ENCODE peak calls at places on chromosome 9, in nine cellular contexts. One of them, this sample, is unnamed.

GRCh38 chr9:13450723-13451122 is 171.2 kb upstream of the MPDZ start:
- DNase-seq in activated T-helper 1 cell treated with anti-CD3 and anti-CD28 coated beads, Interleukin-12 subunit alpha, Interleukin-12 subunit beta, Interleukin-2, Interleukin-4 antibody, amounts not matched to agents 30 ng/mL and 10 ng/mL and 1 ng/mL, durations not matched to agents 14 hours and 24 hours and 36 hours: no peak
- DNase-seq in NCI-H82: no peak
- DNase-seq in stimulated activated CD4-positive, alpha-beta T cell treated with anti-CD3 and anti-CD28 coated beads, Interleukin-2, amount 100 ng/mL, for 24 hours: no peak
- DNase-seq in activated gamma-delta T cell treated with Interleukin-2 at 50 U/mL for 16 hours: no peak
- DNase-seq in NCI-H774: no peak
- DNase-seq in nucleus accumbens: no peak
- DNase-seq in SW480: peak; percentile 41
- DNase-seq in NCI-H2171: no peak
- DNase-seq in this sample: no peak

GRCh38 chr9:90847971-90848370 is 46.4 kb downstream of the SYK start:
- DNase-seq in SW480: no peak
- DNase-seq in nucleus accumbens: no peak
- DNase-seq in NCI-H2171: no peak
- DNase-seq in NCI-H82: no peak
- DNase-seq in stimulated activated CD4-positive, alpha-beta T cell treated with anti-CD3 and anti-CD28 coated beads, Interleukin-2, amount 100 ng/mL, for 24 hours: no peak
- DNase-seq in NCI-H774: no peak
- DNase-seq in activated T-helper 1 cell treated with anti-CD3 and anti-CD28 coated beads, Interleukin-12 subunit alpha, Interleukin-12 subunit beta, Interleukin-2, Interleukin-4 antibody, amounts not matched to agents 30 ng/mL and 10 ng/mL and 1 ng/mL, durations not matched to agents 14 hours and 24 hours and 36 hours: no peak
- DNase-seq in activated gamma-delta T cell treated with Interleukin-2 at 50 U/mL for 16 hours: no peak
- DNase-seq in this sample: no peak

GRCh38 chr9:68560131-68560844 is 19.6 kb upstream of the TMEM252 start:
- DNase-seq in NCI-H82: peak; percentile 60
- DNase-seq in NCI-H774: no peak
- DNase-seq in NCI-H2171: no peak
- DNase-seq in stimulated activated CD4-positive, alpha-beta T cell treated with anti-CD3 and anti-CD28 coated beads, Interleukin-2, amount 100 ng/mL, for 24 hours: peak; percentile 53
- DNase-seq in activated gamma-delta T cell treated with Interleukin-2 at 50 U/mL for 16 hours: peak; percentile 16
- DNase-seq in nucleus accumbens: no peak
- DNase-seq in SW480: no peak
- DNase-seq in activated T-helper 1 cell treated with anti-CD3 and anti-CD28 coated beads, Interleukin-12 subunit alpha, Interleukin-12 subunit beta, Interleukin-2, Interleukin-4 antibody, amounts not matched to agents 30 ng/mL and 10 ng/mL and 1 ng/mL, durations not matched to agents 14 hours and 24 hours and 36 hours: peak; percentile 31
- DNase-seq in this sample: no peak

GRCh38 chr9:98330831-98331230 is 75.4 kb upstream of the TBC1D2 start:
- DNase-seq in NCI-H82: no peak
- DNase-seq in NCI-H2171: no peak
- DNase-seq in NCI-H774: no peak
- DNase-seq in activated T-helper 1 cell treated with anti-CD3 and anti-CD28 coated beads, Interleukin-12 subunit alpha, Interleukin-12 subunit beta, Interleukin-2, Interleukin-4 antibody, amounts not matched to agents 30 ng/mL and 10 ng/mL and 1 ng/mL, durations not matched to agents 14 hours and 24 hours and 36 hours: no peak
- DNase-seq in SW480: no peak
- DNase-seq in stimulated activated CD4-positive, alpha-beta T cell treated with anti-CD3 and anti-CD28 coated beads, Interleukin-2, amount 100 ng/mL, for 24 hours: no peak
- DNase-seq in activated gamma-delta T cell treated with Interleukin-2 at 50 U/mL for 16 hours: no peak
- DNase-seq in nucleus accumbens: no peak
- DNase-seq in this sample: no peak

GRCh38 chr9:129237195-129237611 is 59.1 kb upstream of the IER5L start:
- DNase-seq in NCI-H2171: no peak
- DNase-seq in stimulated activated CD4-positive, alpha-beta T cell treated with anti-CD3 and anti-CD28 coated beads, Interleukin-2, amount 100 ng/mL, for 24 hours: peak; percentile 76
- DNase-seq in activated T-helper 1 cell treated with anti-CD3 and anti-CD28 coated beads, Interleukin-12 subunit alpha, Interleukin-12 subunit beta, Interleukin-2, Interleukin-4 antibody, amounts not matched to agents 30 ng/mL and 10 ng/mL and 1 ng/mL, durations not matched to agents 14 hours and 24 hours and 36 hours: no peak
- DNase-seq in SW480: peak; percentile 65
- DNase-seq in NCI-H82: no peak
- DNase-seq in activated gamma-delta T cell treated with Interleukin-2 at 50 U/mL for 16 hours: peak; percentile 54
- DNase-seq in nucleus accumbens: no peak
- DNase-seq in NCI-H774: no peak
- DNase-seq in this sample: no peak

GRCh38 chr9:73200694-73201432 is 49.2 kb downstream of the ANXA1 start:
- DNase-seq in NCI-H774: peak; percentile 55
- DNase-seq in NCI-H82: peak; percentile 94
- DNase-seq in nucleus accumbens: no peak
- DNase-seq in activated gamma-delta T cell treated with Interleukin-2 at 50 U/mL for 16 hours: no peak
- DNase-seq in SW480: peak; percentile 36
- DNase-seq in activated T-helper 1 cell treated with anti-CD3 and anti-CD28 coated beads, Interleukin-12 subunit alpha, Interleukin-12 subunit beta, Interleukin-2, Interleukin-4 antibody, amounts not matched to agents 30 ng/mL and 10 ng/mL and 1 ng/mL, durations not matched to agents 14 hours and 24 hours and 36 hours: no peak
- DNase-seq in NCI-H2171: peak; percentile 24
- DNase-seq in stimulated activated CD4-positive, alpha-beta T cell treated with anti-CD3 and anti-CD28 coated beads, Interleukin-2, amount 100 ng/mL, for 24 hours: no peak
- DNase-seq in this sample: no peak

GRCh38 chr9:125189011-125189360 is 617 bp downstream of the PPP6C start:
- DNase-seq in NCI-H82: peak; percentile 32
- DNase-seq in stimulated activated CD4-positive, alpha-beta T cell treated with anti-CD3 and anti-CD28 coated beads, Interleukin-2, amount 100 ng/mL, for 24 hours: peak; percentile 42
- DNase-seq in NCI-H2171: no peak
- DNase-seq in NCI-H774: no peak
- DNase-seq in SW480: peak; percentile 20
- DNase-seq in nucleus accumbens: no peak
- DNase-seq in activated T-helper 1 cell treated with anti-CD3 and anti-CD28 coated beads, Interleukin-12 subunit alpha, Interleukin-12 subunit beta, Interleukin-2, Interleukin-4 antibody, amounts not matched to agents 30 ng/mL and 10 ng/mL and 1 ng/mL, durations not matched to agents 14 hours and 24 hours and 36 hours: peak; percentile 27
- DNase-seq in activated gamma-delta T cell treated with Interleukin-2 at 50 U/mL for 16 hours: peak; percentile 25
- DNase-seq in this sample: no peak

GRCh38 chr9:89464991-89465390 is 32.9 kb downstream of the SEMA4D start:
- DNase-seq in NCI-H82: no peak
- DNase-seq in activated gamma-delta T cell treated with Interleukin-2 at 50 U/mL for 16 hours: no peak
- DNase-seq in SW480: no peak
- DNase-seq in stimulated activated CD4-positive, alpha-beta T cell treated with anti-CD3 and anti-CD28 coated beads, Interleukin-2, amount 100 ng/mL, for 24 hours: no peak
- DNase-seq in NCI-H774: no peak
- DNase-seq in nucleus accumbens: no peak
- DNase-seq in activated T-helper 1 cell treated with anti-CD3 and anti-CD28 coated beads, Interleukin-12 subunit alpha, Interleukin-12 subunit beta, Interleukin-2, Interleukin-4 antibody, amounts not matched to agents 30 ng/mL and 10 ng/mL and 1 ng/mL, durations not matched to agents 14 hours and 24 hours and 36 hours: no peak
- DNase-seq in NCI-H2171: no peak
- DNase-seq in this sample: no peak

GRCh38 chr9:37377688-37378612 is 44.5 kb upstream of the GRHPR start:
- DNase-seq in activated T-helper 1 cell treated with anti-CD3 and anti-CD28 coated beads, Interleukin-12 subunit alpha, Interleukin-12 subunit beta, Interleukin-2, Interleukin-4 antibody, amounts not matched to agents 30 ng/mL and 10 ng/mL and 1 ng/mL, durations not matched to agents 14 hours and 24 hours and 36 hours: no peak
- DNase-seq in activated gamma-delta T cell treated with Interleukin-2 at 50 U/mL for 16 hours: no peak
- DNase-seq in SW480: no peak
- DNase-seq in nucleus accumbens: no peak
- DNase-seq in stimulated activated CD4-positive, alpha-beta T cell treated with anti-CD3 and anti-CD28 coated beads, Interleukin-2, amount 100 ng/mL, for 24 hours: no peak
- DNase-seq in NCI-H2171: no peak
- DNase-seq in NCI-H774: no peak
- DNase-seq in NCI-H82: no peak
- DNase-seq in this sample: no peak

GRCh38 chr9:115367780-115368179 is 249.8 kb upstream of the TNC start:
- DNase-seq in nucleus accumbens: no peak
- DNase-seq in NCI-H2171: no peak
- DNase-seq in activated T-helper 1 cell treated with anti-CD3 and anti-CD28 coated beads, Interleukin-12 subunit alpha, Interleukin-12 subunit beta, Interleukin-2, Interleukin-4 antibody, amounts not matched to agents 30 ng/mL and 10 ng/mL and 1 ng/mL, durations not matched to agents 14 hours and 24 hours and 36 hours: no peak
- DNase-seq in stimulated activated CD4-positive, alpha-beta T cell treated with anti-CD3 and anti-CD28 coated beads, Interleukin-2, amount 100 ng/mL, for 24 hours: no peak
- DNase-seq in SW480: no peak
- DNase-seq in NCI-H82: no peak
- DNase-seq in activated gamma-delta T cell treated with Interleukin-2 at 50 U/mL for 16 hours: no peak
- DNase-seq in NCI-H774: no peak
- DNase-seq in this sample: no peak

GRCh38 chr9:134858051-134858841 is 22.4 kb upstream of the FCN2 start:
- DNase-seq in NCI-H774: no peak
- DNase-seq in activated gamma-delta T cell treated with Interleukin-2 at 50 U/mL for 16 hours: peak; percentile 1
- DNase-seq in stimulated activated CD4-positive, alpha-beta T cell treated with anti-CD3 and anti-CD28 coated beads, Interleukin-2, amount 100 ng/mL, for 24 hours: peak; percentile 27
- DNase-seq in NCI-H82: no peak
- DNase-seq in nucleus accumbens: no peak
- DNase-seq in activated T-helper 1 cell treated with anti-CD3 and anti-CD28 coated beads, Interleukin-12 subunit alpha, Interleukin-12 subunit beta, Interleukin-2, Interleukin-4 antibody, amounts not matched to agents 30 ng/mL and 10 ng/mL and 1 ng/mL, durations not matched to agents 14 hours and 24 hours and 36 hours: peak; percentile 8
- DNase-seq in SW480: peak; percentile 48
- DNase-seq in NCI-H2171: no peak
- DNase-seq in this sample: no peak

GRCh38 chr9:70260007-70260443 is 1.2 kb downstream of the SMC5 start:
- DNase-seq in SW480: no peak
- DNase-seq in nucleus accumbens: no peak
- DNase-seq in NCI-H82: no peak
- DNase-seq in activated gamma-delta T cell treated with Interleukin-2 at 50 U/mL for 16 hours: no peak
- DNase-seq in NCI-H2171: no peak
- DNase-seq in activated T-helper 1 cell treated with anti-CD3 and anti-CD28 coated beads, Interleukin-12 subunit alpha, Interleukin-12 subunit beta, Interleukin-2, Interleukin-4 antibody, amounts not matched to agents 30 ng/mL and 10 ng/mL and 1 ng/mL, durations not matched to agents 14 hours and 24 hours and 36 hours: no peak
- DNase-seq in NCI-H774: no peak
- DNase-seq in stimulated activated CD4-positive, alpha-beta T cell treated with anti-CD3 and anti-CD28 coated beads, Interleukin-2, amount 100 ng/mL, for 24 hours: no peak
- DNase-seq in this sample: no peak

GRCh38 chr9:122307036-122307435 is 42.4 kb downstream of the MRRF start:
- DNase-seq in NCI-H2171: no peak
- DNase-seq in SW480: no peak
- DNase-seq in activated gamma-delta T cell treated with Interleukin-2 at 50 U/mL for 16 hours: no peak
- DNase-seq in NCI-H82: no peak
- DNase-seq in stimulated activated CD4-positive, alpha-beta T cell treated with anti-CD3 and anti-CD28 coated beads, Interleukin-2, amount 100 ng/mL, for 24 hours: no peak
- DNase-seq in activated T-helper 1 cell treated with anti-CD3 and anti-CD28 coated beads, Interleukin-12 subunit alpha, Interleukin-12 subunit beta, Interleukin-2, Interleukin-4 antibody, amounts not matched to agents 30 ng/mL and 10 ng/mL and 1 ng/mL, durations not matched to agents 14 hours and 24 hours and 36 hours: no peak
- DNase-seq in NCI-H774: no peak
- DNase-seq in nucleus accumbens: no peak
- DNase-seq in this sample: no peak

GRCh38 chr9:35839926-35840325 is 10.9 kb downstream of the TMEM8B start:
- DNase-seq in activated T-helper 1 cell treated with anti-CD3 and anti-CD28 coated beads, Interleukin-12 subunit alpha, Interleukin-12 subunit beta, Interleukin-2, Interleukin-4 antibody, amounts not matched to agents 30 ng/mL and 10 ng/mL and 1 ng/mL, durations not matched to agents 14 hours and 24 hours and 36 hours: no peak
- DNase-seq in nucleus accumbens: no peak
- DNase-seq in stimulated activated CD4-positive, alpha-beta T cell treated with anti-CD3 and anti-CD28 coated beads, Interleukin-2, amount 100 ng/mL, for 24 hours: no peak
- DNase-seq in NCI-H774: no peak
- DNase-seq in NCI-H2171: no peak
- DNase-seq in NCI-H82: no peak
- DNase-seq in activated gamma-delta T cell treated with Interleukin-2 at 50 U/mL for 16 hours: no peak
- DNase-seq in SW480: no peak
- DNase-seq in this sample: no peak

GRCh38 chr9:89178162-89179120 is at the start of gene SHC3:
- DNase-seq in NCI-H82: peak; percentile 28
- DNase-seq in NCI-H774: no peak
- DNase-seq in activated T-helper 1 cell treated with anti-CD3 and anti-CD28 coated beads, Interleukin-12 subunit alpha, Interleukin-12 subunit beta, Interleukin-2, Interleukin-4 antibody, amounts not matched to agents 30 ng/mL and 10 ng/mL and 1 ng/mL, durations not matched to agents 14 hours and 24 hours and 36 hours: no peak
- DNase-seq in NCI-H2171: no peak
- DNase-seq in stimulated activated CD4-positive, alpha-beta T cell treated with anti-CD3 and anti-CD28 coated beads, Interleukin-2, amount 100 ng/mL, for 24 hours: no peak
- DNase-seq in SW480: no peak
- DNase-seq in activated gamma-delta T cell treated with Interleukin-2 at 50 U/mL for 16 hours: no peak
- DNase-seq in nucleus accumbens: no peak
- DNase-seq in this sample: no peak

GRCh38 chr9:121217609-121218292 is 16.1 kb upstream of the RAB14 start:
- DNase-seq in NCI-H82: no peak
- DNase-seq in NCI-H774: no peak
- DNase-seq in activated gamma-delta T cell treated with Interleukin-2 at 50 U/mL for 16 hours: no peak
- DNase-seq in nucleus accumbens: no peak
- DNase-seq in SW480: no peak
- DNase-seq in stimulated activated CD4-positive, alpha-beta T cell treated with anti-CD3 and anti-CD28 coated beads, Interleukin-2, amount 100 ng/mL, for 24 hours: no peak
- DNase-seq in activated T-helper 1 cell treated with anti-CD3 and anti-CD28 coated beads, Interleukin-12 subunit alpha, Interleukin-12 subunit beta, Interleukin-2, Interleukin-4 antibody, amounts not matched to agents 30 ng/mL and 10 ng/mL and 1 ng/mL, durations not matched to agents 14 hours and 24 hours and 36 hours: no peak
- DNase-seq in NCI-H2171: no peak
- DNase-seq in this sample: no peak

GRCh38 chr9:114798793-114799427 is 6.9 kb downstream of the TNFSF15 start:
- DNase-seq in NCI-H2171: no peak
- DNase-seq in NCI-H82: no peak
- DNase-seq in activated T-helper 1 cell treated with anti-CD3 and anti-CD28 coated beads, Interleukin-12 subunit alpha, Interleukin-12 subunit beta, Interleukin-2, Interleukin-4 antibody, amounts not matched to agents 30 ng/mL and 10 ng/mL and 1 ng/mL, durations not matched to agents 14 hours and 24 hours and 36 hours: no peak
- DNase-seq in SW480: no peak
- DNase-seq in activated gamma-delta T cell treated with Interleukin-2 at 50 U/mL for 16 hours: no peak
- DNase-seq in stimulated activated CD4-positive, alpha-beta T cell treated with anti-CD3 and anti-CD28 coated beads, Interleukin-2, amount 100 ng/mL, for 24 hours: no peak
- DNase-seq in nucleus accumbens: no peak
- DNase-seq in NCI-H774: no peak
- DNase-seq in this sample: no peak

GRCh38 chr9:126626117-126627022 is 12.6 kb downstream of the LMX1B start:
- DNase-seq in NCI-H774: no peak
- DNase-seq in NCI-H82: no peak
- DNase-seq in NCI-H2171: no peak
- DNase-seq in SW480: no peak
- DNase-seq in stimulated activated CD4-positive, alpha-beta T cell treated with anti-CD3 and anti-CD28 coated beads, Interleukin-2, amount 100 ng/mL, for 24 hours: no peak
- DNase-seq in activated gamma-delta T cell treated with Interleukin-2 at 50 U/mL for 16 hours: no peak
- DNase-seq in activated T-helper 1 cell treated with anti-CD3 and anti-CD28 coated beads, Interleukin-12 subunit alpha, Interleukin-12 subunit beta, Interleukin-2, Interleukin-4 antibody, amounts not matched to agents 30 ng/mL and 10 ng/mL and 1 ng/mL, durations not matched to agents 14 hours and 24 hours and 36 hours: no peak
- DNase-seq in nucleus accumbens: no peak
- DNase-seq in this sample: no peak

GRCh38 chr9:35710818-35711500 is 21.0 kb downstream of the TLN1 start:
- DNase-seq in NCI-H774: no peak
- DNase-seq in activated gamma-delta T cell treated with Interleukin-2 at 50 U/mL for 16 hours: no peak
- DNase-seq in NCI-H2171: no peak
- DNase-seq in SW480: no peak
- DNase-seq in activated T-helper 1 cell treated with anti-CD3 and anti-CD28 coated beads, Interleukin-12 subunit alpha, Interleukin-12 subunit beta, Interleukin-2, Interleukin-4 antibody, amounts not matched to agents 30 ng/mL and 10 ng/mL and 1 ng/mL, durations not matched to agents 14 hours and 24 hours and 36 hours: no peak
- DNase-seq in NCI-H82: no peak
- DNase-seq in nucleus accumbens: no peak
- DNase-seq in stimulated activated CD4-positive, alpha-beta T cell treated with anti-CD3 and anti-CD28 coated beads, Interleukin-2, amount 100 ng/mL, for 24 hours: no peak
- DNase-seq in this sample: no peak

GRCh38 chr9:87722393-87722792 is 3.5 kb upstream of the CTSL start:
- DNase-seq in activated T-helper 1 cell treated with anti-CD3 and anti-CD28 coated beads, Interleukin-12 subunit alpha, Interleukin-12 subunit beta, Interleukin-2, Interleukin-4 antibody, amounts not matched to agents 30 ng/mL and 10 ng/mL and 1 ng/mL, durations not matched to agents 14 hours and 24 hours and 36 hours: no peak
- DNase-seq in NCI-H82: no peak
- DNase-seq in NCI-H2171: no peak
- DNase-seq in nucleus accumbens: no peak
- DNase-seq in stimulated activated CD4-positive, alpha-beta T cell treated with anti-CD3 and anti-CD28 coated beads, Interleukin-2, amount 100 ng/mL, for 24 hours: no peak
- DNase-seq in SW480: no peak
- DNase-seq in NCI-H774: no peak
- DNase-seq in activated gamma-delta T cell treated with Interleukin-2 at 50 U/mL for 16 hours: no peak
- DNase-seq in this sample: no peak

GRCh38 chr9:87886210-87887150 is 3.8 kb downstream of the SPATA31E1 start:
- DNase-seq in activated gamma-delta T cell treated with Interleukin-2 at 50 U/mL for 16 hours: no peak
- DNase-seq in NCI-H774: no peak
- DNase-seq in NCI-H82: no peak
- DNase-seq in nucleus accumbens: no peak
- DNase-seq in stimulated activated CD4-positive, alpha-beta T cell treated with anti-CD3 and anti-CD28 coated beads, Interleukin-2, amount 100 ng/mL, for 24 hours: no peak
- DNase-seq in NCI-H2171: peak; percentile 40
- DNase-seq in SW480: no peak
- DNase-seq in activated T-helper 1 cell treated with anti-CD3 and anti-CD28 coated beads, Interleukin-12 subunit alpha, Interleukin-12 subunit beta, Interleukin-2, Interleukin-4 antibody, amounts not matched to agents 30 ng/mL and 10 ng/mL and 1 ng/mL, durations not matched to agents 14 hours and 24 hours and 36 hours: no peak
- DNase-seq in this sample: no peak